ENCODE peak calls at places on chromosome 22, in nine cellular contexts. One of them, this sample, is unnamed.

GRCh38 chr22:25360411-25360810 is 141.0 kb downstream of the CRYBB2 start:
- DNase-seq in aorta: peak
- DNase-seq in uterus: peak
- DNase-seq in tibial artery: peak
- DNase-seq in CD4-positive, alpha-beta memory T cell: no peak
- DNase-seq in dorsolateral prefrontal cortex: peak
- DNase-seq in fibroblast of the aortic adventitia: no peak
- DNase-seq in NB4: no peak
- DNase-seq in GM23248: no peak
- DNase-seq in this sample: no peak

GRCh38 chr22:41197808-41198585 is 7.1 kb upstream of the L3MBTL2 start:
- DNase-seq in aorta: peak
- DNase-seq in uterus: no peak
- DNase-seq in tibial artery: no peak
- DNase-seq in CD4-positive, alpha-beta memory T cell: peak
- DNase-seq in dorsolateral prefrontal cortex: peak
- DNase-seq in fibroblast of the aortic adventitia: peak
- DNase-seq in NB4: peak
- DNase-seq in GM23248: peak
- DNase-seq in this sample: peak

GRCh38 chr22:44331881-44332714 is 19.3 kb upstream of the SHISAL1 start:
- DNase-seq in aorta: peak
- DNase-seq in uterus: peak
- DNase-seq in tibial artery: no peak
- DNase-seq in CD4-positive, alpha-beta memory T cell: no peak
- DNase-seq in dorsolateral prefrontal cortex: no peak
- DNase-seq in fibroblast of the aortic adventitia: peak
- DNase-seq in NB4: no peak
- DNase-seq in GM23248: peak
- DNase-seq in this sample: peak

GRCh38 chr22:25987948-25988347 is 181.3 kb upstream of the SEZ6L start:
- DNase-seq in aorta: no peak
- DNase-seq in uterus: no peak
- DNase-seq in tibial artery: no peak
- DNase-seq in CD4-positive, alpha-beta memory T cell: no peak
- DNase-seq in dorsolateral prefrontal cortex: no peak
- DNase-seq in fibroblast of the aortic adventitia: no peak
- DNase-seq in NB4: peak
- DNase-seq in GM23248: no peak
- DNase-seq in this sample: no peak

GRCh38 chr22:20111045-20111688 is 4.7 kb upstream of the RANBP1 start:
- DNase-seq in aorta: peak
- DNase-seq in uterus: no peak
- DNase-seq in tibial artery: no peak
- DNase-seq in CD4-positive, alpha-beta memory T cell: peak
- DNase-seq in dorsolateral prefrontal cortex: no peak
- DNase-seq in fibroblast of the aortic adventitia: no peak
- DNase-seq in NB4: peak
- DNase-seq in GM23248: peak
- DNase-seq in this sample: no peak

GRCh38 chr22:18088825-18089568 is 11.2 kb downstream of the PEX26 start:
- DNase-seq in aorta: no peak
- DNase-seq in uterus: no peak
- DNase-seq in tibial artery: no peak
- DNase-seq in CD4-positive, alpha-beta memory T cell: no peak
- DNase-seq in dorsolateral prefrontal cortex: peak
- DNase-seq in fibroblast of the aortic adventitia: no peak
- DNase-seq in NB4: no peak
- DNase-seq in GM23248: no peak
- DNase-seq in this sample: no peak

GRCh38 chr22:32745251-32745995 is 56.1 kb upstream of the TIMP3 start:
- DNase-seq in aorta: no peak
- DNase-seq in uterus: peak
- DNase-seq in tibial artery: no peak
- DNase-seq in CD4-positive, alpha-beta memory T cell: no peak
- DNase-seq in dorsolateral prefrontal cortex: no peak
- DNase-seq in fibroblast of the aortic adventitia: peak
- DNase-seq in NB4: peak
- DNase-seq in GM23248: peak
- DNase-seq in this sample: peak

GRCh38 chr22:19658967-19659804 is 55.1 kb upstream of the SEPTIN5 start:
- DNase-seq in aorta: no peak
- DNase-seq in uterus: no peak
- DNase-seq in tibial artery: no peak
- DNase-seq in CD4-positive, alpha-beta memory T cell: no peak
- DNase-seq in dorsolateral prefrontal cortex: no peak
- DNase-seq in fibroblast of the aortic adventitia: no peak
- DNase-seq in NB4: no peak
- DNase-seq in GM23248: no peak
- DNase-seq in this sample: no peak

DNA sequence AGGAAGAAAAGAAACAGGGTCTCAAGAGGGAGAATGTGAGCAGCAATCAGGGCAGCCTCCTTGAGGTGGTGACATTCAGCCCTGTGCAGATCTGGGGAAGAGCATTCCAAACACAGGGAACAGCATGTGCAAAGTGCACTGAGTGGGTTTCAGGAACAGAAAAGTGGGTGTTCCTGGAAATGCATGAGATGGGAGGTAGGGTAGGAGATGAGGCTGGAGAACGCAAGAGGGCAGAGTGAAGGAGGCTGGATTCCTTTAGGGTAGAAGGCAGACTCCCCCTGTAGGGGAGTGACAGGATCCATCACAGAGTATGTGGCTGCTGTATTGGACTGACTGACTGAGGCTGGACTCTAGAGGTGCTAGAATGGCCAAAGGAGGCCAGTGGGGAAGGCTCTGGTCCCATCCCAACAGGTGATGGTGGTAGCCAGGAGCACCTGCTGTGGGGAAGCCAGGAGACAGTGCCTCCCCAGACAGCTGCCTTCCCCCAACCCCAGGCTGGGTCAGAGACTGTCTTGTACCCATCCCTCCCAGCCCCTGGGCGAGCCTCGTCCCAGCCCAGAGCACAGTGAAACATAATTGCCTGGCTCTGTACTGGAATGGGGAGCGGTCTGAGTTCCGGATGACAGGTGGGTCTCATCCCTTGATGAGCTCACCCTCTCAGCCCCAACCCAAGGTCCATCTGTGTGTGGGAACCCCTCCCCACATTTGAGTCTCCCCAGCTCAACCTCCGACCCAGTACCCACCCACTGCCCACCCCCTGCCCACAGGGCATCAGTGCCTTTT is 419.4 kb downstream of the MN1 start:
- DNase-seq in aorta: no peak
- DNase-seq in uterus: no peak
- DNase-seq in tibial artery: no peak
- DNase-seq in CD4-positive, alpha-beta memory T cell: no peak
- DNase-seq in dorsolateral prefrontal cortex: no peak
- DNase-seq in fibroblast of the aortic adventitia: no peak
- DNase-seq in NB4: no peak
- DNase-seq in GM23248: no peak
- DNase-seq in this sample: no peak
- H3K4me3 ChIP-seq in aorta: no peak
- H3K4me3 ChIP-seq in uterus: no peak
- H3K4me3 ChIP-seq in tibial artery: no peak
- H3K4me3 ChIP-seq in CD4-positive, alpha-beta memory T cell: no peak
- H3K4me3 ChIP-seq in dorsolateral prefrontal cortex: no peak
- H3K4me3 ChIP-seq in fibroblast of the aortic adventitia: no peak
- H3K4me3 ChIP-seq in NB4: no peak
- H3K4me3 ChIP-seq in GM23248: no peak
- H3K4me3 ChIP-seq in this sample: no peak

GRCh38 chr22:42758929-42759629 is 38.4 kb upstream of the A4GALT start:
- DNase-seq in aorta: no peak
- DNase-seq in uterus: no peak
- DNase-seq in tibial artery: no peak
- DNase-seq in CD4-positive, alpha-beta memory T cell: no peak
- DNase-seq in dorsolateral prefrontal cortex: no peak
- DNase-seq in fibroblast of the aortic adventitia: peak
- DNase-seq in NB4: no peak
- DNase-seq in GM23248: peak
- DNase-seq in this sample: peak

GRCh38 chr22:42764895-42765363 is 44.3 kb upstream of the A4GALT start:
- DNase-seq in aorta: no peak
- DNase-seq in uterus: no peak
- DNase-seq in tibial artery: no peak
- DNase-seq in CD4-positive, alpha-beta memory T cell: no peak
- DNase-seq in dorsolateral prefrontal cortex: no peak
- DNase-seq in fibroblast of the aortic adventitia: no peak
- DNase-seq in NB4: no peak
- DNase-seq in GM23248: no peak
- DNase-seq in this sample: no peak

GRCh38 chr22:42757475-42757874 is 36.8 kb upstream of the A4GALT start:
- DNase-seq in aorta: no peak
- DNase-seq in uterus: no peak
- DNase-seq in tibial artery: no peak
- DNase-seq in CD4-positive, alpha-beta memory T cell: no peak
- DNase-seq in dorsolateral prefrontal cortex: no peak
- DNase-seq in fibroblast of the aortic adventitia: no peak
- DNase-seq in NB4: no peak
- DNase-seq in GM23248: peak
- DNase-seq in this sample: no peak

GRCh38 chr22:42763965-42764480 is 43.4 kb upstream of the A4GALT start:
- DNase-seq in aorta: peak
- DNase-seq in uterus: no peak
- DNase-seq in tibial artery: no peak
- DNase-seq in CD4-positive, alpha-beta memory T cell: no peak
- DNase-seq in dorsolateral prefrontal cortex: peak
- DNase-seq in fibroblast of the aortic adventitia: no peak
- DNase-seq in NB4: no peak
- DNase-seq in GM23248: no peak
- DNase-seq in this sample: no peak

DNA sequence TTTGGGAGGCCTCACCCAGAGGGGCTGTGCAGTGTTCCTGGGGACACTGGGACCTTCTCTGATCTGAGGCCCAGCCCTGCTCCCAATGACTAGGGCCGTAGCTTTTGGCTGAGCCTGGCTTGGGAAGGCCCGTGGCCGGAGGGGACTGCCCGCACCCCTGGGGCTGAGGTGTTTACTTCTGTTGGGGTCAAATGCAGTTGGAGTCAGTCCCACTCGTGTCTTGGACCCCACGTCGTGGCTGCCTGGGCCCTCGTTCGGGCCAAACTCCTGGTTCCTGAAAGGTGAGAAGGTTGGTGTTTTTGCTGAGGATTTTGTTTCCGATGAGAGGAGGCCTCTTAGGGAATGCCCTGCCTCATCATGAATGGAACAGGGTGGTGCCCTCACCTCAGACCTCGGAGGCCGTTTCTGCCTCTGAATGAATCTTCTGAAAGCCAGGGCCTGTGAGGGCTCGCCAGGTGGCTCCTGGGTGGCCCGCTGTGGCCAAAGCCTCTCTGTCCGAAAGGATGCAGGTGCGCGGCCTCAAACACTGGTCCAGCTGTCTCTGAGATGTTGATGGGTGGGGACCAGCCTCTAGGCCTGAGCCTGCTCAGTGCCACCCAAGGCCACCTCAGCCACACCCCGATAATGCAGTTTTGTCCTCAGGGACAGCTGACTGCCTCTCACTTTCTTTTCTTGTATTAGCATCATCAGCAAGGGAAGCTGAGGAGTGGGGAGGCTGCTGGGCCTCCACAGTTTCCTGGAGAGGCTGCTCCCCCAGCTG is 40.3 kb upstream of the A4GALT start:
- DNase-seq in aorta: no peak
- DNase-seq in uterus: no peak
- DNase-seq in tibial artery: no peak
- DNase-seq in CD4-positive, alpha-beta memory T cell: no peak
- DNase-seq in dorsolateral prefrontal cortex: no peak
- DNase-seq in fibroblast of the aortic adventitia: no peak
- DNase-seq in NB4: no peak
- DNase-seq in GM23248: no peak
- DNase-seq in this sample: no peak
- H3K4me3 ChIP-seq in aorta: no peak
- H3K4me3 ChIP-seq in uterus: no peak
- H3K4me3 ChIP-seq in tibial artery: no peak
- H3K4me3 ChIP-seq in CD4-positive, alpha-beta memory T cell: no peak
- H3K4me3 ChIP-seq in dorsolateral prefrontal cortex: no peak
- H3K4me3 ChIP-seq in fibroblast of the aortic adventitia: no peak
- H3K4me3 ChIP-seq in NB4: no peak
- H3K4me3 ChIP-seq in GM23248: no peak
- H3K4me3 ChIP-seq in this sample: no peak

DNA sequence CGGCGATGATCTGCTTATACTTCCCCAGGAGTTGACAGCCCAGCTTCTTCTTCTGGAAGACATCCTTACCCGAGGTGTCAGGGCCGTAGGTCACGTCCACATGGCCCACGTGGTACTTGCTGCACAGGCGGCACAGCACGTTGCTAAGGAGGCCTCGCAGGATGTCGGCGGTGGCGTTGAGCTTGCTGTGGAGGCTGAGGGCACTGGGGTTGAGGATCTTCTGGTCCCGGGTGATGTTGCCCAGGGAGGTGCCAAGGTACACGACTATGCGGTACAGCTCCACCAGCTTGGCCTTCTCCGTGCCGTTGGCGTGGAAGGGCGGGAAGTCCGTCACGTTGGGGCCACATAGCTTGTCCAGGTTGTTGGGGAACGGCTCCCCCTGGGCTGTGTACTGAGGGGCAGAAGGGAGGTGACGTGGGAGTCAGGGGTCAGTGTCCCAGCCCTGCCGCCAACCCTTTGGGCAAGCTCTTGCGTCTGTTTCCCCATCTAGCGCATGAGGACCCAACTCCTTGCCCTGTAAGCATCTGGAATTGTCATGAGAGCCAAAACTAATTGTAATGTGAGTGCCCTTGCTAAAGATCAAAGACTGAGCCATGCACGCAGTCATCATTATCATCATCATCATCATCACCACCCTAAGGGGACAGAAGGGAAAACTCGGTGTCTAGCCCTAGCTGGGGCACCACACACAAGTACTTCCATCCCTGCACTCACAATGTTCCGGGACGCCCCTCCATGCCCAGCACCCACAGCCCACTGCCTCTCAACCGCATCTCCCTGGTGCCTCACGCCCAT is 2.7 kb downstream of the LIF start:
- DNase-seq in aorta: no peak
- DNase-seq in uterus: no peak
- DNase-seq in tibial artery: no peak
- DNase-seq in CD4-positive, alpha-beta memory T cell: no peak
- DNase-seq in dorsolateral prefrontal cortex: no peak
- DNase-seq in fibroblast of the aortic adventitia: no peak
- DNase-seq in NB4: no peak
- DNase-seq in GM23248: no peak
- DNase-seq in this sample: no peak
- H3K4me3 ChIP-seq in aorta: no peak
- H3K4me3 ChIP-seq in uterus: no peak
- H3K4me3 ChIP-seq in tibial artery: no peak
- H3K4me3 ChIP-seq in CD4-positive, alpha-beta memory T cell: no peak
- H3K4me3 ChIP-seq in dorsolateral prefrontal cortex: no peak
- H3K4me3 ChIP-seq in fibroblast of the aortic adventitia: no peak
- H3K4me3 ChIP-seq in NB4: no peak
- H3K4me3 ChIP-seq in GM23248: no peak
- H3K4me3 ChIP-seq in this sample: peak

GRCh38 chr22:38981659-38982007 is 514 bp upstream of the APOBEC3B start:
- DNase-seq in aorta: peak
- DNase-seq in uterus: no peak
- DNase-seq in tibial artery: no peak
- DNase-seq in CD4-positive, alpha-beta memory T cell: no peak
- DNase-seq in dorsolateral prefrontal cortex: no peak
- DNase-seq in fibroblast of the aortic adventitia: no peak
- DNase-seq in NB4: peak
- DNase-seq in GM23248: no peak
- DNase-seq in this sample: no peak

GRCh38 chr22:38981005-38981658 is 1.0 kb upstream of the APOBEC3B start:
- DNase-seq in aorta: peak
- DNase-seq in uterus: peak
- DNase-seq in tibial artery: no peak
- DNase-seq in CD4-positive, alpha-beta memory T cell: no peak
- DNase-seq in dorsolateral prefrontal cortex: no peak
- DNase-seq in fibroblast of the aortic adventitia: peak
- DNase-seq in NB4: no peak
- DNase-seq in GM23248: peak
- DNase-seq in this sample: peak

GRCh38 chr22:38986629-38987028 is 4.5 kb downstream of the APOBEC3B start:
- DNase-seq in aorta: peak
- DNase-seq in uterus: no peak
- DNase-seq in tibial artery: no peak
- DNase-seq in CD4-positive, alpha-beta memory T cell: no peak
- DNase-seq in dorsolateral prefrontal cortex: no peak
- DNase-seq in fibroblast of the aortic adventitia: no peak
- DNase-seq in NB4: no peak
- DNase-seq in GM23248: no peak
- DNase-seq in this sample: no peak

GRCh38 chr22:38984224-38984623 is 2.1 kb downstream of the APOBEC3B start:
- DNase-seq in aorta: no peak
- DNase-seq in uterus: no peak
- DNase-seq in tibial artery: no peak
- DNase-seq in CD4-positive, alpha-beta memory T cell: no peak
- DNase-seq in dorsolateral prefrontal cortex: no peak
- DNase-seq in fibroblast of the aortic adventitia: no peak
- DNase-seq in NB4: no peak
- DNase-seq in GM23248: no peak
- DNase-seq in this sample: no peak

DNA sequence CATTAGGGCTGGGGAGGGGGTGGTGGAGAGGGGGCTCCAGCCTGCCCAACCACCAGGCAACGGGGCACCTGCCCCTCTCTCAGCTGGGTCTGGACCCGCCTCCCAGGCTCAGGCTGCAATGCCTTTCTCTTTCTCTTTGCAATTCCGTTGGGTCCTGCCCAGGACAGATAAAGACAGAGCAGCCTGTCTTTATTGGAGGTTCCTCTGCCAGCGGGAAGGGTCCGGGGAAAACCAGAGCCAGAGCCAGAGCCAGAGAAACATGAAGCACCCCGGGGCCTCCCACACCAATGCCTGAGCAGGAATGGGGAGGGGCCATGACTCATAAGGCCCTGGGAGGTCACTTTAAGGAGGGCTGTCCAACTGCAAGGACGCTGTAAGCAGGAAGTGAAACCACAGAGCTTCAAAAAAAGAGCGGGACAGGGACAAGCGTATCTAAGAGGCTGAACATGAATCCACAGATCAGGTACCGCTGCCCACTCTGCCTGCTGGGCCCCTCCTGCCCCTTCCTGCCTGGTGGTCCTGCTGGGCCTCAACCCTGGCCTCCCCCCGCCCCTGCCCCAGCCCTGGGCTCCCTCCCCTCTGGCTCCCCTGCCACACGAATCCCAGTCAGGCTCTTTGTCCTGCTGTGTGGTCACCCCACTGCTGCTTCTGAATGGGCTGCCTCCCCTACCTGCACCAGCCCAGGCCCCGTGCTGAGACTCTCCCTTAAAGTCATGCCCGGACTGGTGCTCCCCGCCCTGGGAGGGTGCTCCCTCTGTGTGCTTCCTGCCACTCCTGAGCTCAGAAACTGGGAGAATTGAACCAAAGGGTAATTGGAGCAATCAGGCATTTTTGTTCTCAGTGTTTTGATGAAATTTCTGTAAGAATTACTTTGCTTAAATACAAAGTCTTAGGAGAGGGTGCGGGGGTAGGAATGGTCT is at the start of gene APOBEC3B:
- DNase-seq in aorta: peak
- DNase-seq in uterus: peak
- DNase-seq in tibial artery: peak
- DNase-seq in CD4-positive, alpha-beta memory T cell: peak
- DNase-seq in dorsolateral prefrontal cortex: peak
- DNase-seq in fibroblast of the aortic adventitia: peak
- DNase-seq in NB4: peak
- DNase-seq in GM23248: peak
- DNase-seq in this sample: peak
- H3K4me3 ChIP-seq in aorta: peak
- H3K4me3 ChIP-seq in uterus: peak
- H3K4me3 ChIP-seq in tibial artery: peak
- H3K4me3 ChIP-seq in CD4-positive, alpha-beta memory T cell: peak
- H3K4me3 ChIP-seq in dorsolateral prefrontal cortex: peak
- H3K4me3 ChIP-seq in fibroblast of the aortic adventitia: peak
- H3K4me3 ChIP-seq in NB4: peak
- H3K4me3 ChIP-seq in GM23248: peak
- H3K4me3 ChIP-seq in this sample: peak